ENCODE peak calls at places on chromosomes 4 and X, in nine cellular contexts. One of them, this sample, is unnamed. For H3K36me3, the result is how much of the 10 kb centered on the place peaks cover.

GRCh38 chrX:44748014-44748413 is 95.8 kb upstream of the DUSP21 start:
- DNase-seq in MG63: no peak
- DNase-seq in fibroblast of lung: peak
- DNase-seq in heart right ventricle: no peak
- DNase-seq in small intestine: no peak
- DNase-seq in tibial nerve: no peak
- DNase-seq in bronchial epithelial cell: peak
- DNase-seq in stomach: no peak
- DNase-seq in astrocyte: peak
- DNase-seq in this sample: no peak

GRCh38 chr4:17702666-17703065 is 78.8 kb downstream of the FAM184B start:
- DNase-seq in MG63: no peak
- DNase-seq in fibroblast of lung: no peak
- DNase-seq in heart right ventricle: no peak
- DNase-seq in small intestine: no peak
- DNase-seq in tibial nerve: no peak
- DNase-seq in bronchial epithelial cell: no peak
- DNase-seq in stomach: no peak
- DNase-seq in astrocyte: no peak
- DNase-seq in this sample: no peak

GRCh38 chrX:115459883-115460564 is 101.0 kb upstream of the PLS3 start:
- DNase-seq in MG63: no peak
- DNase-seq in fibroblast of lung: peak
- DNase-seq in heart right ventricle: no peak
- DNase-seq in small intestine: no peak
- DNase-seq in tibial nerve: no peak
- DNase-seq in bronchial epithelial cell: peak
- DNase-seq in stomach: no peak
- DNase-seq in astrocyte: peak
- DNase-seq in this sample: no peak

GRCh38 chrX:11478971-11479370 is 185.8 kb downstream of the AMELX start:
- DNase-seq in MG63: no peak
- DNase-seq in fibroblast of lung: peak
- DNase-seq in heart right ventricle: no peak
- DNase-seq in small intestine: no peak
- DNase-seq in tibial nerve: no peak
- DNase-seq in bronchial epithelial cell: no peak
- DNase-seq in stomach: no peak
- DNase-seq in astrocyte: peak
- DNase-seq in this sample: no peak

GRCh38 chr4:94880976-94881375 is 123.2 kb downstream of the BMPR1B start:
- DNase-seq in MG63: no peak
- DNase-seq in fibroblast of lung: peak
- DNase-seq in heart right ventricle: no peak
- DNase-seq in small intestine: no peak
- DNase-seq in tibial nerve: no peak
- DNase-seq in bronchial epithelial cell: no peak
- DNase-seq in stomach: no peak
- DNase-seq in astrocyte: peak
- DNase-seq in this sample: no peak

GRCh38 chr4:52110171-52110570 is 59.1 kb downstream of the SPATA18 start:
- DNase-seq in MG63: no peak
- DNase-seq in fibroblast of lung: peak
- DNase-seq in heart right ventricle: no peak
- DNase-seq in small intestine: no peak
- DNase-seq in tibial nerve: no peak
- DNase-seq in bronchial epithelial cell: no peak
- DNase-seq in stomach: no peak
- DNase-seq in astrocyte: no peak
- DNase-seq in this sample: no peak

GRCh38 chrX:106933538-106933961 is 13.3 kb downstream of the CLDN2 start:
- DNase-seq in MG63: no peak
- DNase-seq in fibroblast of lung: peak
- DNase-seq in heart right ventricle: peak
- DNase-seq in small intestine: peak
- DNase-seq in tibial nerve: no peak
- DNase-seq in bronchial epithelial cell: no peak
- DNase-seq in stomach: peak
- DNase-seq in astrocyte: peak
- DNase-seq in this sample: no peak

GRCh38 chrX:110053453-110053852 is 50.5 kb downstream of the TMEM164 start:
- DNase-seq in MG63: no peak
- DNase-seq in fibroblast of lung: no peak
- DNase-seq in heart right ventricle: no peak
- DNase-seq in small intestine: no peak
- DNase-seq in tibial nerve: no peak
- DNase-seq in bronchial epithelial cell: no peak
- DNase-seq in stomach: no peak
- DNase-seq in astrocyte: no peak
- DNase-seq in this sample: no peak

GRCh38 chrX:1873671-1874070 is 258.8 kb downstream of the ASMT start:
- DNase-seq in MG63: no peak
- DNase-seq in fibroblast of lung: no peak
- DNase-seq in heart right ventricle: no peak
- DNase-seq in small intestine: no peak
- DNase-seq in tibial nerve: no peak
- DNase-seq in bronchial epithelial cell: no peak
- DNase-seq in stomach: no peak
- DNase-seq in astrocyte: no peak
- DNase-seq in this sample: no peak

GRCh38 chrX:147602297-147602696 is 309.4 kb upstream of the FMR1 start:
- DNase-seq in MG63: no peak
- DNase-seq in fibroblast of lung: no peak
- DNase-seq in heart right ventricle: no peak
- DNase-seq in small intestine: no peak
- DNase-seq in tibial nerve: no peak
- DNase-seq in bronchial epithelial cell: peak
- DNase-seq in stomach: no peak
- DNase-seq in astrocyte: no peak
- DNase-seq in this sample: no peak

GRCh38 chrX:44310227-44310626 is 33.2 kb downstream of the EFHC2 start:
- DNase-seq in MG63: no peak
- DNase-seq in fibroblast of lung: no peak
- DNase-seq in heart right ventricle: no peak
- DNase-seq in small intestine: no peak
- DNase-seq in tibial nerve: no peak
- DNase-seq in bronchial epithelial cell: no peak
- DNase-seq in stomach: no peak
- DNase-seq in astrocyte: no peak
- DNase-seq in this sample: no peak

GRCh38 chrX:47243351-47243750 is 10.5 kb downstream of the USP11 start:
- DNase-seq in MG63: no peak
- DNase-seq in fibroblast of lung: no peak
- DNase-seq in heart right ventricle: no peak
- DNase-seq in small intestine: no peak
- DNase-seq in tibial nerve: no peak
- DNase-seq in bronchial epithelial cell: no peak
- DNase-seq in stomach: no peak
- DNase-seq in astrocyte: no peak
- DNase-seq in this sample: no peak
- H3K36me3 ChIP-seq in MG63: under half
- H3K36me3 ChIP-seq in fibroblast of lung: under half
- H3K36me3 ChIP-seq in heart right ventricle: under half
- H3K36me3 ChIP-seq in small intestine: under half
- H3K36me3 ChIP-seq in tibial nerve: under half
- H3K36me3 ChIP-seq in bronchial epithelial cell: under half
- H3K36me3 ChIP-seq in stomach: half or more
- H3K36me3 ChIP-seq in astrocyte: under half
- H3K36me3 ChIP-seq in this sample: under half

DNA sequence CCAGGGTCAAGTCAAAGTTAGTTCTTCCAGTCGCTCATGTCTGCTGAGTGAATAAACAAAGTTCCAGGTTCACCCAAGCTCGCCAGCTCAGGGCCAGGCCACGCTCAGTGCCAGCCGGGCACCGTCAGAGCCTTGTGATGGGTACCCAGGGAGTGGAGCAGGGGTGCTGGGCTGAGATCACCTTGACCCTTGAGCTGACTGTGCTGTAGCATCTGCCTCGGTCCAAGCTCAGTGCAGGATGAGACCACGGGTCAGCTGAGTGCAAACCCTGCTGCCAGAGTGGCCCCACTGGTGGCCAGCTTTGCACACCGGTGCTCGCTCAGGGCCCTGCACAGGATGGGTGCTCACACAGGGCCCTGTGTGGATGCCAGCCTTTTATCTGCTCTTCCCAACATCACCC is 4.3 kb downstream of the CPZ start:
- DNase-seq in MG63: no peak
- DNase-seq in fibroblast of lung: no peak
- DNase-seq in heart right ventricle: no peak
- DNase-seq in small intestine: no peak
- DNase-seq in tibial nerve: no peak
- DNase-seq in bronchial epithelial cell: no peak
- DNase-seq in stomach: no peak
- DNase-seq in astrocyte: no peak
- DNase-seq in this sample: no peak
- H3K36me3 ChIP-seq in MG63: under half
- H3K36me3 ChIP-seq in fibroblast of lung: under half
- H3K36me3 ChIP-seq in heart right ventricle: under half
- H3K36me3 ChIP-seq in small intestine: under half
- H3K36me3 ChIP-seq in tibial nerve: under half
- H3K36me3 ChIP-seq in bronchial epithelial cell: under half
- H3K36me3 ChIP-seq in stomach: under half
- H3K36me3 ChIP-seq in astrocyte: under half
- H3K36me3 ChIP-seq in this sample: under half

GRCh38 chrX:129516402-129516801 is 6.9 kb downstream of the SMARCA1 start:
- DNase-seq in MG63: no peak
- DNase-seq in fibroblast of lung: no peak
- DNase-seq in heart right ventricle: no peak
- DNase-seq in small intestine: no peak
- DNase-seq in tibial nerve: no peak
- DNase-seq in bronchial epithelial cell: no peak
- DNase-seq in stomach: no peak
- DNase-seq in astrocyte: no peak
- DNase-seq in this sample: no peak
- H3K36me3 ChIP-seq in MG63: under half
- H3K36me3 ChIP-seq in fibroblast of lung: under half
- H3K36me3 ChIP-seq in heart right ventricle: under half
- H3K36me3 ChIP-seq in small intestine: under half
- H3K36me3 ChIP-seq in tibial nerve: under half
- H3K36me3 ChIP-seq in bronchial epithelial cell: under half
- H3K36me3 ChIP-seq in stomach: under half
- H3K36me3 ChIP-seq in astrocyte: under half
- H3K36me3 ChIP-seq in this sample: under half

GRCh38 chr4:40923326-40924095 is 173.8 kb downstream of the NSUN7 start:
- DNase-seq in MG63: no peak
- DNase-seq in fibroblast of lung: no peak
- DNase-seq in heart right ventricle: no peak
- DNase-seq in small intestine: no peak
- DNase-seq in tibial nerve: no peak
- DNase-seq in bronchial epithelial cell: no peak
- DNase-seq in stomach: no peak
- DNase-seq in astrocyte: no peak
- DNase-seq in this sample: no peak
- H3K36me3 ChIP-seq in MG63: under half
- H3K36me3 ChIP-seq in fibroblast of lung: under half
- H3K36me3 ChIP-seq in heart right ventricle: under half
- H3K36me3 ChIP-seq in small intestine: under half
- H3K36me3 ChIP-seq in tibial nerve: under half
- H3K36me3 ChIP-seq in bronchial epithelial cell: under half
- H3K36me3 ChIP-seq in stomach: under half
- H3K36me3 ChIP-seq in astrocyte: under half
- H3K36me3 ChIP-seq in this sample: under half

GRCh38 chrX:136143714-136144113 is 3.6 kb upstream of the FHL1 start:
- DNase-seq in MG63: no peak
- DNase-seq in fibroblast of lung: no peak
- DNase-seq in heart right ventricle: peak
- DNase-seq in small intestine: no peak
- DNase-seq in tibial nerve: no peak
- DNase-seq in bronchial epithelial cell: no peak
- DNase-seq in stomach: no peak
- DNase-seq in astrocyte: no peak
- DNase-seq in this sample: no peak

GRCh38 chrX:136147320-136147901 is at the start of gene FHL1:
- DNase-seq in MG63: peak
- DNase-seq in fibroblast of lung: peak
- DNase-seq in heart right ventricle: peak
- DNase-seq in small intestine: no peak
- DNase-seq in tibial nerve: peak
- DNase-seq in bronchial epithelial cell: no peak
- DNase-seq in stomach: peak
- DNase-seq in astrocyte: no peak
- DNase-seq in this sample: peak

GRCh38 chrX:136146614-136147319 is 566 bp upstream of the FHL1 start:
- DNase-seq in MG63: peak
- DNase-seq in fibroblast of lung: peak
- DNase-seq in heart right ventricle: peak
- DNase-seq in small intestine: no peak
- DNase-seq in tibial nerve: no peak
- DNase-seq in bronchial epithelial cell: no peak
- DNase-seq in stomach: no peak
- DNase-seq in astrocyte: no peak
- DNase-seq in this sample: peak

GRCh38 chrX:136148391-136148790 is 1.1 kb downstream of the FHL1 start:
- DNase-seq in MG63: no peak
- DNase-seq in fibroblast of lung: no peak
- DNase-seq in heart right ventricle: no peak
- DNase-seq in small intestine: no peak
- DNase-seq in tibial nerve: no peak
- DNase-seq in bronchial epithelial cell: no peak
- DNase-seq in stomach: no peak
- DNase-seq in astrocyte: no peak
- DNase-seq in this sample: no peak

DNA sequence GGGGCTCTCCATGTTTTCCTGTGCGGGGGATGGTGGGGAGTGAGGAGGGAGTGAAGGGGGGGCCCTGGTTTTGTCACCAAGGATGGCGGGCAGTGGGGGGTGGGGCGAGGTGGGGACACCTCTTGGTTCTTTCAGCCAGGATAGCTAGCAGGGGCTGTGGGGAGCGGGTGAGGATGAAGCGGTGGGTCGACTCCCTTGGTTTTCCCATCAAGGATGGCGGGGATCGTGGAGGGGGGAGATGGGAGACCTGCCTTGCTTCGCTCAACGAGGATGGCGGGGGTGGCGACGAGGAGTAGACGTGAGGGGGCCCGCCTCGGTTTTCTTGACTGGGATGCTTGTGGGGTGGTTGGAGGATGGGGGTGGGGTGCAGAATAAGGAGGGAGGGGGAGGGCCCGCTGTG is 633 bp downstream of the FHL1 start:
- DNase-seq in MG63: no peak
- DNase-seq in fibroblast of lung: no peak
- DNase-seq in heart right ventricle: peak
- DNase-seq in small intestine: no peak
- DNase-seq in tibial nerve: no peak
- DNase-seq in bronchial epithelial cell: no peak
- DNase-seq in stomach: no peak
- DNase-seq in astrocyte: no peak
- DNase-seq in this sample: peak
- H3K36me3 ChIP-seq in MG63: under half
- H3K36me3 ChIP-seq in fibroblast of lung: under half
- H3K36me3 ChIP-seq in heart right ventricle: under half
- H3K36me3 ChIP-seq in small intestine: under half
- H3K36me3 ChIP-seq in tibial nerve: under half
- H3K36me3 ChIP-seq in bronchial epithelial cell: under half
- H3K36me3 ChIP-seq in stomach: under half
- H3K36me3 ChIP-seq in astrocyte: under half
- H3K36me3 ChIP-seq in this sample: under half

GRCh38 chr4:180832086-180832485 is 1411.1 kb upstream of the TENM3 start:
- DNase-seq in MG63: no peak
- DNase-seq in fibroblast of lung: no peak
- DNase-seq in heart right ventricle: no peak
- DNase-seq in small intestine: no peak
- DNase-seq in tibial nerve: no peak
- DNase-seq in bronchial epithelial cell: peak
- DNase-seq in stomach: no peak
- DNase-seq in astrocyte: no peak
- DNase-seq in this sample: no peak
- H3K36me3 ChIP-seq in MG63: under half
- H3K36me3 ChIP-seq in fibroblast of lung: under half
- H3K36me3 ChIP-seq in heart right ventricle: under half
- H3K36me3 ChIP-seq in small intestine: under half
- H3K36me3 ChIP-seq in tibial nerve: under half
- H3K36me3 ChIP-seq in bronchial epithelial cell: under half
- H3K36me3 ChIP-seq in stomach: under half
- H3K36me3 ChIP-seq in astrocyte: under half
- H3K36me3 ChIP-seq in this sample: under half